ENCODE peak calls at places on chromosomes 11 and 22, in six cellular contexts. H is AG10803, Z is PC-3, V is BE2C, Y is foreskin keratinocyte, S is A549. U is an unnamed sample.

GRCh38 chr11:86999859-87000753 is 37.6 kb upstream of the TMEM135 start:
- DNase-seq in H (no peak), Z (peak), V (peak), Y (no peak), S (peak), U (no peak)

GRCh38 chr11:95245038-95245437 is 14.0 kb upstream of the SESN3 start:
- DNase-seq in H (no peak), Z (peak), V (no peak), Y (peak), S (peak), U (no peak)

GRCh38 chr11:28619870-28620540 is 511.8 kb downstream of the METTL15 start:
- DNase-seq in H (no peak), Z (peak), V (no peak), Y (peak), S (peak), U (no peak)

GRCh38 chr11:112963368-112963955 is 2.2 kb downstream of the NCAM1 start:
- DNase-seq in H (no peak), Z (no peak), V (peak), Y (no peak), S (no peak), U (peak)

GRCh38 chr11:118211006-118211405 is 13.8 kb downstream of the JAML start:
- DNase-seq in H (peak), Z (no peak), V (no peak), Y (no peak), S (no peak), U (no peak)

GRCh38 chr11:92852946-92853345 is 116.5 kb upstream of the MTNR1B start:
- DNase-seq in H (no peak), Z (no peak), V (peak), Y (peak), S (no peak), U (no peak)

GRCh38 chr22:22920910-22921550 is 33.4 kb downstream of the IGLL5 start:
- DNase-seq in H (no peak), Z (no peak), V (no peak), Y (no peak), S (no peak), U (no peak)

GRCh38 chr22:23400286-23400981 is 179.7 kb downstream of the IGLL1 start:
- DNase-seq in H (no peak), Z (no peak), V (no peak), Y (no peak), S (no peak), U (no peak)

GRCh38 chr11:46350695-46351094 is 3.4 kb downstream of the DGKZ start:
- DNase-seq in H (no peak), Z (no peak), V (no peak), Y (no peak), S (no peak), U (no peak)

GRCh38 chr11:74090701-74091100 is 80.1 kb downstream of the C2CD3 start:
- DNase-seq in H (no peak), Z (peak), V (no peak), Y (no peak), S (peak), U (no peak)

GRCh38 chr11:130070829-130071205 is 1.1 kb downstream of the APLP2 start:
- DNase-seq in H (peak), Z (peak), V (no peak), Y (no peak), S (no peak), U (peak)

GRCh38 chr11:132911186-132911585 is 621.1 kb downstream of the OPCML start:
- DNase-seq in H (peak), Z (no peak), V (no peak), Y (no peak), S (peak), U (no peak)

GRCh38 chr11:128924109-128924508 is 18.6 kb downstream of the TP53AIP1 start:
- DNase-seq in H (no peak), Z (no peak), V (no peak), Y (no peak), S (no peak), U (peak)

GRCh38 chr11:77082838-77083552 is 16.2 kb downstream of the CAPN5 start:
- DNase-seq in H (peak), Z (no peak), V (peak), Y (no peak), S (no peak), U (no peak)

GRCh38 chr11:27012254-27012921 is 18.5 kb downstream of the FIBIN start:
- DNase-seq in H (peak), Z (no peak), V (peak), Y (no peak), S (no peak), U (no peak)

GRCh38 chr22:37752189-37753061 is 55.3 kb upstream of the GCAT start:
- DNase-seq in H (peak), Z (peak), V (peak), Y (peak), S (peak), U (no peak)

GRCh38 chr11:89443366-89444303 is 47.5 kb downstream of the NOX4 start:
- DNase-seq in H (no peak), Z (no peak), V (no peak), Y (no peak), S (no peak), U (no peak)

GRCh38 chr22:20646906-20647305 is 127.0 kb upstream of the SERPIND1 start:
- DNase-seq in H (no peak), Z (no peak), V (no peak), Y (no peak), S (no peak), U (no peak)

GRCh38 chr11:12719221-12719620 is 45.0 kb downstream of the TEAD1 start:
- DNase-seq in H (peak), Z (no peak), V (no peak), Y (no peak), S (no peak), U (no peak)

GRCh38 chr11:1812274-1812673 is 22.5 kb upstream of the SYT8 start:
- DNase-seq in H (no peak), Z (no peak), V (no peak), Y (no peak), S (no peak), U (no peak)

GRCh38 chr11:1810761-1811160 is 24.0 kb upstream of the SYT8 start:
- DNase-seq in H (no peak), Z (no peak), V (no peak), Y (no peak), S (no peak), U (no peak)

GRCh38 chr11:1803246-1803645 is 31.5 kb upstream of the SYT8 start:
- DNase-seq in H (no peak), Z (no peak), V (no peak), Y (no peak), S (no peak), U (no peak)

GRCh38 chr11:1805525-1805924 is 29.3 kb upstream of the SYT8 start:
- DNase-seq in H (no peak), Z (no peak), V (no peak), Y (no peak), S (no peak), U (no peak)

GRCh38 chr11:1807628-1807995 is 27.2 kb upstream of the SYT8 start:
- DNase-seq in H (no peak), Z (no peak), V (no peak), Y (no peak), S (peak), U (no peak)
- TF ChIP-seq CTCF in H (no peak), Z (no peak), V (no peak), Y (peak), S (peak), U (no peak)

DNA sequence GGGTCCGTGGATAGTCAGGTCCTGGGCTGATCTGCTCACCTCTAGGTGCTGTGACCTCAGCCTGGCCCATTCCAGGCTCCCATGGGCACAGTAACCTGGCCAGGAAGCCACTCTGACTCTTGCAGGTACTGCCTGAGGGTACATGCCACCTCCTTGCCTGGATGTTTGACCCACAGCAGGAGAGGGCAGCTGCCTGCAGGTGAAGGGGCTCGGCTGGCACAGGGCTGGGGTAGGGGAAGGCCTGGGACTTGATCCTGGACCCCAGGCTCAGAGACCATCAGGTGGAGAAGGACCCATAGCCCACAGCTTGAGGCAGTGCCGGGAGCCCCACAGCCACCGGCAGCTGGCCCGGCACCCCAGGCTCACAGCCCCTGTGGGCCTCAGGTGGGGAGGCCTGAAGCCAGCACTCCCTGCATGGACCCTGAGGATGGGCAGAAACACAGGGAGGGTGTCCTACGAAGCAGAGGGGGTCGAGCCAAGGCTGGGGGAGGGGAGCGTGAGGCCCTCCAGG is 2.7 kb downstream of the LRRC56 start:
- DNase-seq in H (no peak), Z (no peak), V (no peak), Y (no peak), S (no peak), U (no peak)
- TF ChIP-seq CTCF in H (no peak), Z (no peak), V (no peak), Y (no peak), S (no peak), U (no peak)

GRCh38 chr11:131504199-131504949 is 134.0 kb downstream of the NTM start:
- DNase-seq in H (peak), Z (peak), V (no peak), Y (no peak), S (no peak), U (peak)
- TF ChIP-seq CTCF in H (no peak), Z (peak), V (no peak), Y (peak), S (no peak), U (no peak)

GRCh38 chr11:32615422-32615821 is 31.8 kb downstream of the EIF3M start:
- DNase-seq in H (peak), Z (peak), V (no peak), Y (no peak), S (peak), U (no peak)
- TF ChIP-seq CTCF in H (peak), Z (peak), V (peak), Y (peak), S (peak), U (no peak)

GRCh38 chr22:48941903-48942625 is 885.6 kb downstream of the BRD1 start:
- DNase-seq in H (no peak), Z (no peak), V (no peak), Y (no peak), S (no peak), U (no peak)

GRCh38 chr22:48942698-48943566 is 884.7 kb downstream of the BRD1 start:
- DNase-seq in H (no peak), Z (no peak), V (no peak), Y (no peak), S (no peak), U (no peak)

GRCh38 chr22:48944433-48944755 is 883.3 kb downstream of the BRD1 start:
- DNase-seq in H (no peak), Z (no peak), V (no peak), Y (no peak), S (no peak), U (no peak)

GRCh38 chr22:48944756-48945620 is 882.7 kb downstream of the BRD1 start:
- DNase-seq in H (no peak), Z (no peak), V (no peak), Y (no peak), S (no peak), U (no peak)

DNA sequence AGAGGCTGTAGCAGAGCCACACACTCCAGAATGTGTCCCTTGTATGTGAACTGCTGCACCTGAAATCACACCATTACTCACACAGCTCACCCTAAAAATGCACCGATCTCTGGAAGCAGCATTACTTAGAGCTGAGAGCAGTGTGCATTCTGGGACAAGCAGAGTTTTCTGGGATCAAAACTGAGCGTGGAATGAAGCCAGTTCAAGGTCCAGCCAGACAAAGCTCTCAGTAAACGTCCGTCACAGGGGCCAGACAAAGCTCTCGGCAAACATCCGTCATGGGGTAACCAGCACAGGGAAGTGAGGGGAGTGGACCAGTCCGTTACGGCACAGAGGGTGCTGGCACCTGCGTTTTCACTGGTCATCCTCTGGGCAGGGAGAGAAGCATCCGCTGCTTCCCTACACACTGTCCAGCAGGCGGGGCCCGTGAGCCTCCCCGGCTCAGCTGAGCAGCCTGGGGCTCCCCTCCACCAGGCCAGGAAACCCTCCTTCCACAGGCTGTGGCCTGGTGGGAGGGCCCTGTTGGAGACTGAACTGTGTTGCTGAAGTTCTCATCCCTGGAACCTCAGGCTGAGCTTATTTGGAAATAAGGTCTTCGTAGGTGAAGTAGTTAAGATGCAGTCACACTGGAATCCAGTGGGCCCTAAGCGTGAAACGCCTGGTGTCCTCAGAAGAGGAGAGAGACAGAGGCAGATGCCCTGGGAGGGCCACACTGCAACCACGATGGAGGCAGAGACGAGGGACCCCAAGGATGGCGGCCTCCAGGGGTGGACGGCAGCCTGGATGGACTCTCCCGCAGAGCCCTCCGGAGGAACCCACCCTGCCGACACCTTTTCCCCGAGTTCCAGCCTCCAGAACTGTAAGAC is 883.9 kb downstream of the BRD1 start:
- DNase-seq in H (peak), Z (peak), V (no peak), Y (no peak), S (peak), U (peak)
- TF ChIP-seq CTCF in H (peak), Z (peak), V (no peak), Y (no peak), S (peak), U (peak)

DNA sequence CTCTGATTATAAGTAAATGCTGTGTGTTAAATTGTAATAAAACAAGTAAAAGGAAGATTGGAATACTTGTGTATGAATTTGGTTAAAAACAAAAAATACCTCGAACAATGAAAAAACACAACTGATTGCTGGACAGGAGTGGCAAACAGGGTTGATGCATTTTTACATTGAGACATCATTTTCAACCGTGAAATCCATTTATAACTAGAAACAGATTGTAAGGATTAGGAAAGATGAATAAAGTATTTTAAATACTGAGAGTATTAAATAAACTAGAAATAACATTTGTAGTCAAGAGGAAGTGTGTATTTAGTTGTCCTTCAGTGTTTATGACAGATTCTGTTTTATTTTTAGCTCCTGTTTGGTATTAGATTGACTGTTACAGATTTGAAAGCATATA is 5.4 kb downstream of the ATM start:
- DNase-seq in H (peak), Z (no peak), V (no peak), Y (no peak), S (no peak), U (no peak)
- TF ChIP-seq CTCF in H (no peak), Z (no peak), V (no peak), Y (no peak), S (no peak), U (no peak)

DNA sequence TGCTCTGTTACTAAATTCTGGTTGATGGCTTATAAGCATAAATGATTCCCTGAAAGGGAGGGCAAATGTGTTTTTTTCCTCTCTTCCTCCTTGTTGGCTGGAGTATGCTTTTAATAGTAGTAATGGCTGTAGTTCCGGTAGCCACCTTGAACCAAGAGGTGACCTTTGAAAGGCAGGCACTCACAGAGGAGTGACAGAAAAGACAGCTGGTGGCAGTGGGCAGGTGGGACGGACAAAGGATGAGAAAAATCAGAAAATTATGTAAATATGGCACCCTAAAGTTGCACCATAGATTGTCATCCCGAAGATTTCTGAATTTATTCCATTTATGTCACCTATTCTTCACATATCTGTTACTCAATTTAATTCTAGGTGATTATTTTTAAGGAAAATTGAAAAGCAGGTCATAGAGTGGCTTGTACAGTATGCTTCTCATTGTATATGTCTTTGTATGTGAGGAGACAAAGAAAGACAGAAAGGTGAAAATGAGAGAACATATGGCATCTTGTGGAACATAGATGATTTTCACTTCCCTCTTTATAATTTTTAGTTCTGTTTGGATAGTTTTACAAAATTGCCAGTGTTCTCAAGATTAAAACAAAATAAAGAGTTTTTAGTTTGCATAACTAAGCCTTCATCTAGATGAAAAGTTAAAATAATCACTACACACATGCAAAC is 17.0 kb downstream of the CASP12 start:
- DNase-seq in H (no peak), Z (no peak), V (no peak), Y (no peak), S (no peak), U (no peak)
- TF ChIP-seq CTCF in H (no peak), Z (no peak), V (no peak), Y (no peak), S (no peak), U (no peak)

GRCh38 chr22:39215070-39215396 is 29.7 kb downstream of the PDGFB start:
- DNase-seq in H (no peak), Z (no peak), V (no peak), Y (no peak), S (no peak), U (no peak)

GRCh38 chr22:39212721-39213376 is 31.9 kb downstream of the PDGFB start:
- DNase-seq in H (no peak), Z (peak), V (no peak), Y (peak), S (peak), U (no peak)

GRCh38 chr22:39215430-39216142 is 29.2 kb downstream of the PDGFB start:
- DNase-seq in H (no peak), Z (no peak), V (no peak), Y (no peak), S (peak), U (no peak)

GRCh38 chr22:39214383-39215069 is 30.3 kb downstream of the PDGFB start:
- DNase-seq in H (no peak), Z (peak), V (no peak), Y (peak), S (peak), U (no peak)

GRCh38 chr22:39214006-39214382 is 30.8 kb downstream of the PDGFB start:
- DNase-seq in H (no peak), Z (peak), V (no peak), Y (peak), S (no peak), U (no peak)
- TF ChIP-seq CTCF in H (no peak), Z (no peak), V (no peak), Y (no peak), S (no peak), U (no peak)

GRCh38 chr22:45402466-45402865 is 10.9 kb downstream of the SMC1B start:
- DNase-seq in H (no peak), Z (no peak), V (no peak), Y (no peak), S (no peak), U (no peak)

GRCh38 chr22:45398214-45398613 is 15.2 kb downstream of the SMC1B start:
- DNase-seq in H (no peak), Z (no peak), V (peak), Y (no peak), S (no peak), U (no peak)

GRCh38 chr22:45400046-45400445 is 13.4 kb downstream of the SMC1B start:
- DNase-seq in H (no peak), Z (no peak), V (no peak), Y (peak), S (no peak), U (no peak)

GRCh38 chr22:45397806-45398205 is 15.6 kb downstream of the SMC1B start:
- DNase-seq in H (no peak), Z (peak), V (no peak), Y (no peak), S (peak), U (no peak)
- TF ChIP-seq CTCF in H (no peak), Z (peak), V (peak), Y (peak), S (no peak), U (no peak)

U was measured in nephron progenitor cell.